ENCODE peak calls at places on chromosomes 2 and 18, in nine cellular contexts. C is trophoblast cell, U is OCI-LY7, A is PC-3, Q is GM23338, Z is HCT116, J is fibroblast of lung, W is PC-9, X is GM12878. R is an unnamed sample.

GRCh38 chr2:66173635-66174034 is 261.3 kb upstream of the MEIS1 start:
- DNase-seq in C (no peak), U (no peak), A (no peak), Q (no peak), Z (no peak), J (no peak), W (no peak), X (no peak), R (no peak)

GRCh38 chr18:13447621-13448020 is 229.1 kb downstream of the LDLRAD4 start:
- DNase-seq in C (peak), U (no peak), A (no peak), Q (peak), Z (no peak), J (peak), W (no peak), X (no peak), R (peak)

GRCh38 chr2:19749507-19749836 is 152.3 kb downstream of the TTC32 start:
- DNase-seq in C (no peak), U (no peak), A (no peak), Q (no peak), Z (no peak), J (no peak), W (no peak), X (no peak), R (no peak)

GRCh38 chr2:215699698-215700407 is 264.0 kb upstream of the FN1 start:
- DNase-seq in C (no peak), U (no peak), A (no peak), Q (no peak), Z (no peak), J (no peak), W (no peak), X (no peak), R (no peak)

GRCh38 chr2:26653207-26654060 is 12.3 kb upstream of the CIB4 start:
- DNase-seq in C (no peak), U (no peak), A (no peak), Q (no peak), Z (no peak), J (no peak), W (no peak), X (no peak), R (no peak)

GRCh38 chr18:10101729-10102128 is 187.9 kb downstream of the VAPA start:
- DNase-seq in C (no peak), U (no peak), A (no peak), Q (peak), Z (no peak), J (no peak), W (no peak), X (no peak), R (no peak)

GRCh38 chr18:34801769-34802168 is 91.7 kb downstream of the DTNA start:
- DNase-seq in C (no peak), U (no peak), A (peak), Q (no peak), Z (no peak), J (peak), W (no peak), X (no peak), R (peak)

GRCh38 chr2:177466337-177467195 is 74.0 kb downstream of the AGPS start:
- DNase-seq in C (peak), U (no peak), A (peak), Q (peak), Z (no peak), J (peak), W (no peak), X (no peak), R (no peak)

GRCh38 chr2:224927671-224928173 is 114.5 kb downstream of the DOCK10 start:
- DNase-seq in C (no peak), U (no peak), A (peak), Q (no peak), Z (no peak), J (peak), W (no peak), X (no peak), R (no peak)

GRCh38 chr2:96580771-96581170 is 44.2 kb downstream of the ARID5A start:
- DNase-seq in C (no peak), U (peak), A (peak), Q (peak), Z (peak), J (peak), W (no peak), X (no peak), R (peak)

GRCh38 chr2:9403924-9404323 is 19.4 kb downstream of the ITGB1BP1 start:
- DNase-seq in C (no peak), U (no peak), A (no peak), Q (no peak), Z (no peak), J (peak), W (peak), X (no peak), R (no peak)

GRCh38 chr2:174664084-174664759 is 66.6 kb upstream of the WIPF1 start:
- DNase-seq in C (no peak), U (no peak), A (no peak), Q (no peak), Z (no peak), J (peak), W (no peak), X (no peak), R (no peak)

GRCh38 chr18:70422061-70422965 is 133.5 kb downstream of the SOCS6 start:
- DNase-seq in C (peak), U (no peak), A (peak), Q (no peak), Z (peak), J (peak), W (peak), X (no peak), R (peak)

GRCh38 chr2:112024896-112025491 is 30.1 kb upstream of the TMEM87B start:
- DNase-seq in C (no peak), U (no peak), A (no peak), Q (no peak), Z (no peak), J (no peak), W (no peak), X (no peak), R (no peak)
- H2AFZ ChIP-seq in C (no peak), U (no peak), A (no peak), Q (no peak), Z (no peak), J (no peak), W (no peak), X (no peak), R (no peak)

GRCh38 chr2:37582911-37583310 is 88.5 kb downstream of the CDC42EP3 start:
- DNase-seq in C (peak), U (no peak), A (no peak), Q (no peak), Z (no peak), J (peak), W (no peak), X (no peak), R (no peak)

GRCh38 chr2:37582371-37582770 is 89.1 kb downstream of the CDC42EP3 start:
- DNase-seq in C (peak), U (no peak), A (no peak), Q (no peak), Z (no peak), J (peak), W (no peak), X (no peak), R (no peak)

GRCh38 chr2:37583867-37584266 is 87.6 kb downstream of the CDC42EP3 start:
- DNase-seq in C (peak), U (no peak), A (peak), Q (no peak), Z (no peak), J (peak), W (peak), X (no peak), R (no peak)

GRCh38 chr2:37581433-37581832 is 90.0 kb downstream of the CDC42EP3 start:
- DNase-seq in C (peak), U (no peak), A (no peak), Q (no peak), Z (no peak), J (no peak), W (no peak), X (no peak), R (no peak)

DNA sequence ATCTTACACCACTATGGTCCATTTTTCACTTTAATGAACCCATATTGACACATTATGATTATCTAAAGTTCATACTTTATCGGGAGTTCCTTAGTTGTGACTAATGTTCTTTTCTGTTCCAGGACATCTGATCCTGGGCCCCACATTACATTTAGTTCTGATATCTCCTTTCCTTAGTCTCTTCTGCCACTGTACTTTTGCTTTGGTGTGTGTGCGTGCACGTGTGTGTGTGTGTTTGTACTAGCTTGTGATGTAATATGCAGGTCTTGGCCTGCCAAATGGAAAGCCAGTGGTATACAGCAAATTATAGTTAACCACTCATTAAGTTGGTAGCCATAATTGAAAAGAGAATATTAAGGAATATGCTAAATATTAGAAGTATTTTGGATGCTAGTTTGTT is 88.0 kb downstream of the CDC42EP3 start:
- DNase-seq in C (peak), U (no peak), A (no peak), Q (no peak), Z (no peak), J (peak), W (no peak), X (no peak), R (no peak)
- H2AFZ ChIP-seq in C (no peak), U (no peak), A (no peak), Q (no peak), Z (no peak), J (no peak), W (no peak), X (no peak), R (no peak)

DNA sequence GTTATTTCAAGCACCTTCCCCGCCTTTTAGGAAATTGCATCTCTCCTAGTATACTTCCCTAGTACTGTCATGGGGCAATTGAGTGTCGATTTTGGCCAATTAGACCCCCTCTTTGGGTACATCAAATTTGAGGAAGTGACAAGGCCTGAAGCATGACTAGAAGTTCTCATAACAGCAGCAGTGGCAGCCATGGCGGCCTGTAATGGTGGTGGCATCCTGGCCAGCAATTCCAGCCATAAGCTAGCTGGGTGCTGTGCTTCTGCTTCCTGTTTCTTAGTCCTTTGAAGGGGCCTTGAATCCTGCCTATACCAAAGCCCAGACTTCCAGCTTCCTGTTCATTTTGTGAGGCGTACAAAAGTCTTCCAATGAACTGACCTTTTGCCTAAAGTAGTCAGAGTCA is 523.1 kb downstream of the PLCL1 start:
- DNase-seq in C (no peak), U (peak), A (no peak), Q (no peak), Z (no peak), J (no peak), W (no peak), X (no peak), R (no peak)
- H2AFZ ChIP-seq in C (no peak), U (no peak), A (no peak), Q (peak), Z (no peak), J (no peak), W (no peak), X (no peak), R (no peak)

GRCh38 chr18:62715829-62716678 is 713 bp downstream of the PHLPP1 start:
- DNase-seq in C (peak), U (peak), A (peak), Q (peak), Z (peak), J (peak), W (peak), X (no peak), R (peak)
- H2AFZ ChIP-seq in C (peak), U (no peak), A (peak), Q (no peak), Z (no peak), J (peak), W (peak), X (peak), R (no peak)

DNA sequence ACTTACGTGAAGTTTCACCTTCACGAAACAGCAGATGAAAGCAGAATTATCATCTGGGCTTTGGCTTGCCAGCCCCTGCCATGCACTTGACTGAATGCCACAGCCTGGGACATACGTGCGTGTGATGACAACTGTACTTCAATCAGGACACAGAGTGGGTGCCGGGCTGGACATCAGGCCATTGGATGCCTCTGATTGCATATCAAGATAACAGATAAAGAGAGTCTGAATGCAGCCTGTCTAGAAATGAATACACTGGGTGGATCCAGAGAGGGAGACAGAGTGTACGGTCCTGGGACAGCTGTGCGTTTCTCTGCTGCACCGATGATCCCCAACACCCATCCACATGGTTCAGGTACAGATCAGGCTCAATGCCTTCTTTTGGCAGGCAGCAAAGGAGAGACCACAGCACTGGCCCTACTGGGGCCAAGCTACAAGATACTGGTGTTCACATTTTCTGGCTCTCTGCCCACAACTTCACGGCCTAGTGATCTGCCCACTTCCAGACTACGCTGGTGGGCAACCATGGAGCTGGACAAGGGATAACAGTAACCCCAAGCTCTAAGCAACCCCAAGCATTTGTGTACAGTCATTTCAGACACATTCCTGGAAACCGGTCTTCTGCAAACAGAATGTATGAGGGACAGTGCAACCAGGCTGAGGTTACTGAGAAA is 35.6 kb downstream of the FBLN7 start:
- DNase-seq in C (no peak), U (no peak), A (no peak), Q (no peak), Z (no peak), J (no peak), W (no peak), X (no peak), R (no peak)
- H2AFZ ChIP-seq in C (no peak), U (no peak), A (no peak), Q (peak), Z (no peak), J (no peak), W (no peak), X (no peak), R (no peak)

DNA sequence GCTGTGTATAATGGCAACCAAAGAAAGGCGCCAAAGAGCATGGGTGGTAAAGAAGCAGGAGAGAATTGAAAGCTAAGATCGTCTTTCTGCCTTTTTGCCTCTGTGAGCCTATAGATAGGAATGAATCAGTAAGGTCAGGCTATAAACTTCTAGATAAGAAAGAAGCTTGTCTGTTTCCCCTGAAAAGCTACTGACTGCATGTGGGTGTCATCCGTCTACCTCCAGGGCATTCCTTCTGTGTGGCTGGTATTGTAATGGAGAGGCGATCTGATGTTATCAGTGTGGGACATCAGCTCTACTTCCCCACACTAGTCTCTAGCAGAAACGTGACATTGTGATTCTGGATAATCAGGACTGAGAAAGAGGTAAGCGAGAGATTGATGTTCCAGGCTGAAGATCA is 63.4 kb upstream of the PLA2R1 start:
- DNase-seq in C (peak), U (no peak), A (no peak), Q (peak), Z (no peak), J (no peak), W (no peak), X (no peak), R (no peak)
- H2AFZ ChIP-seq in C (no peak), U (no peak), A (no peak), Q (peak), Z (no peak), J (no peak), W (no peak), X (no peak), R (no peak)

GRCh38 chr2:188897096-188897495 is 77.1 kb upstream of the COL3A1 start:
- DNase-seq in C (no peak), U (no peak), A (no peak), Q (no peak), Z (no peak), J (peak), W (no peak), X (no peak), R (no peak)

GRCh38 chr2:188898261-188898660 is 75.9 kb upstream of the COL3A1 start:
- DNase-seq in C (no peak), U (no peak), A (no peak), Q (no peak), Z (no peak), J (peak), W (no peak), X (no peak), R (no peak)

GRCh38 chr2:188902906-188903305 is 71.3 kb upstream of the COL3A1 start:
- DNase-seq in C (no peak), U (no peak), A (peak), Q (no peak), Z (no peak), J (peak), W (no peak), X (no peak), R (no peak)
- H2AFZ ChIP-seq in C (no peak), U (no peak), A (no peak), Q (peak), Z (peak), J (peak), W (peak), X (no peak), R (no peak)